ENCODE peak calls at places on chromosomes 2 and 18, in six cellular contexts. One of them, this sample, is unnamed.

GRCh38 chr2:171728989-171729951 is 42.0 kb downstream of the DYNC1I2 start:
- DNase-seq in H1: no peak
- DNase-seq in mesendoderm: no peak
- DNase-seq in mesenchymal stem cell: no peak
- DNase-seq in IMR-90: no peak
- DNase-seq in neuronal stem cell: no peak
- DNase-seq in this sample: no peak

GRCh38 chr2:100060875-100061274 is 81.5 kb downstream of the AFF3 start:
- DNase-seq in neuronal stem cell: no peak
- DNase-seq in mesenchymal stem cell: no peak
- DNase-seq in mesendoderm: no peak
- DNase-seq in IMR-90: no peak
- DNase-seq in H1: no peak
- DNase-seq in this sample: no peak

GRCh38 chr2:27622921-27623384 is 5.9 kb downstream of the CCDC121 start:
- DNase-seq in mesenchymal stem cell: peak; percentile 56
- DNase-seq in IMR-90: peak; percentile 84
- DNase-seq in neuronal stem cell: no peak
- DNase-seq in H1: no peak
- DNase-seq in mesendoderm: peak; percentile 76
- DNase-seq in this sample: no peak

GRCh38 chr2:164599954-164600589 is 21.2 kb downstream of the GRB14 start:
- DNase-seq in IMR-90: peak; percentile 50
- DNase-seq in neuronal stem cell: peak; percentile 51
- DNase-seq in mesendoderm: peak; percentile 90
- DNase-seq in mesenchymal stem cell: peak; percentile 74
- DNase-seq in H1: no peak
- DNase-seq in this sample: peak; percentile 46

GRCh38 chr2:147927053-147927588 is 82.3 kb downstream of the ACVR2A start:
- DNase-seq in mesendoderm: no peak
- DNase-seq in IMR-90: no peak
- DNase-seq in mesenchymal stem cell: no peak
- DNase-seq in neuronal stem cell: no peak
- DNase-seq in H1: no peak
- DNase-seq in this sample: no peak

GRCh38 chr18:13452851-13453524 is 234.4 kb downstream of the LDLRAD4 start:
- DNase-seq in mesendoderm: peak; percentile 66
- DNase-seq in IMR-90: no peak
- DNase-seq in H1: no peak
- DNase-seq in mesenchymal stem cell: no peak
- DNase-seq in neuronal stem cell: no peak
- DNase-seq in this sample: peak; percentile 38

GRCh38 chr2:214649440-214650205 is 159.9 kb downstream of the BARD1 start:
- DNase-seq in IMR-90: peak; percentile 69
- DNase-seq in mesendoderm: no peak
- DNase-seq in mesenchymal stem cell: peak; percentile 36
- DNase-seq in neuronal stem cell: no peak
- DNase-seq in H1: no peak
- DNase-seq in this sample: no peak

GRCh38 chr2:38462121-38462634 is 85.1 kb upstream of the ATL2 start:
- DNase-seq in neuronal stem cell: no peak
- DNase-seq in H1: no peak
- DNase-seq in mesendoderm: no peak
- DNase-seq in mesenchymal stem cell: peak; percentile 90
- DNase-seq in IMR-90: peak; percentile 94
- DNase-seq in this sample: no peak

GRCh38 chr2:101395545-101396351 is 8.4 kb upstream of the CREG2 start:
- DNase-seq in H1: no peak
- DNase-seq in mesenchymal stem cell: peak; percentile 28
- DNase-seq in IMR-90: peak; percentile 17
- DNase-seq in mesendoderm: no peak
- DNase-seq in neuronal stem cell: no peak
- DNase-seq in this sample: no peak

GRCh38 chr2:30078521-30078920 is 68.3 kb upstream of the YPEL5 start:
- DNase-seq in IMR-90: peak; percentile 5
- DNase-seq in neuronal stem cell: no peak
- DNase-seq in H1: no peak
- DNase-seq in mesenchymal stem cell: no peak
- DNase-seq in mesendoderm: peak; percentile 28
- DNase-seq in this sample: no peak

GRCh38 chr2:233706720-233707119 is 6.0 kb upstream of the UGT1A5 start:
- DNase-seq in mesenchymal stem cell: peak; percentile 4
- DNase-seq in mesendoderm: no peak
- DNase-seq in IMR-90: peak; percentile 55
- DNase-seq in H1: no peak
- DNase-seq in neuronal stem cell: no peak
- DNase-seq in this sample: no peak

GRCh38 chr2:21413082-21413481 is 289.3 kb downstream of the TDRD15 start:
- DNase-seq in mesenchymal stem cell: peak; percentile 89
- DNase-seq in IMR-90: peak; percentile 85
- DNase-seq in neuronal stem cell: no peak
- DNase-seq in H1: no peak
- DNase-seq in mesendoderm: no peak
- DNase-seq in this sample: no peak

GRCh38 chr18:75823376-75823950 is 396.0 kb upstream of the SMIM21 start:
- DNase-seq in IMR-90: no peak
- DNase-seq in mesendoderm: no peak
- DNase-seq in mesenchymal stem cell: no peak
- DNase-seq in H1: no peak
- DNase-seq in neuronal stem cell: no peak
- DNase-seq in this sample: no peak

GRCh38 chr2:120546077-120546864 is 189.4 kb upstream of the GLI2 start:
- DNase-seq in mesendoderm: peak; percentile 31
- DNase-seq in neuronal stem cell: no peak
- DNase-seq in H1: no peak
- DNase-seq in mesenchymal stem cell: peak; percentile 87
- DNase-seq in IMR-90: peak; percentile 99
- DNase-seq in this sample: no peak

GRCh38 chr18:49645196-49645595 is 83.3 kb downstream of the LIPG start:
- DNase-seq in neuronal stem cell: no peak
- DNase-seq in IMR-90: no peak
- DNase-seq in mesenchymal stem cell: no peak
- DNase-seq in mesendoderm: no peak
- DNase-seq in H1: no peak
- DNase-seq in this sample: no peak

GRCh38 chr18:74266161-74266560 is 25.6 kb downstream of the CYB5A start:
- DNase-seq in IMR-90: peak; percentile 67
- DNase-seq in mesendoderm: no peak
- DNase-seq in neuronal stem cell: no peak
- DNase-seq in H1: no peak
- DNase-seq in mesenchymal stem cell: peak; percentile 60
- DNase-seq in this sample: no peak

GRCh38 chr2:40470817-40471809 is 19.2 kb upstream of the SLC8A1 start:
- DNase-seq in mesendoderm: no peak
- DNase-seq in neuronal stem cell: no peak
- DNase-seq in IMR-90: no peak
- DNase-seq in mesenchymal stem cell: no peak
- DNase-seq in H1: no peak
- DNase-seq in this sample: no peak

GRCh38 chr2:86785456-86785855 is 5.3 kb downstream of the CD8A start:
- DNase-seq in mesendoderm: no peak
- DNase-seq in neuronal stem cell: no peak
- DNase-seq in mesenchymal stem cell: no peak
- DNase-seq in IMR-90: no peak
- DNase-seq in H1: no peak
- DNase-seq in this sample: no peak

GRCh38 chr2:62014102-62014501 is 108.6 kb downstream of the COMMD1 start:
- DNase-seq in mesenchymal stem cell: peak; percentile 59
- DNase-seq in IMR-90: peak; percentile 70
- DNase-seq in H1: no peak
- DNase-seq in neuronal stem cell: no peak
- DNase-seq in mesendoderm: peak; percentile 42
- DNase-seq in this sample: no peak

GRCh38 chr2:17107875-17108274 is 410.4 kb downstream of the RAD51AP2 start:
- DNase-seq in H1: no peak
- DNase-seq in mesenchymal stem cell: peak; percentile 25
- DNase-seq in mesendoderm: peak; percentile 18
- DNase-seq in IMR-90: no peak
- DNase-seq in neuronal stem cell: no peak
- DNase-seq in this sample: no peak

GRCh38 chr2:222523783-222524544 is 99.6 kb downstream of the SGPP2 start:
- DNase-seq in H1: no peak
- DNase-seq in IMR-90: no peak
- DNase-seq in mesenchymal stem cell: no peak
- DNase-seq in mesendoderm: no peak
- DNase-seq in neuronal stem cell: no peak
- DNase-seq in this sample: no peak

GRCh38 chr2:138428710-138429440 is 72.7 kb upstream of the SPOPL start:
- DNase-seq in IMR-90: no peak
- DNase-seq in mesenchymal stem cell: no peak
- DNase-seq in neuronal stem cell: no peak
- DNase-seq in H1: no peak
- DNase-seq in mesendoderm: peak; percentile 55
- DNase-seq in this sample: no peak

GRCh38 chr2:128317186-128317897 is 1.3 kb downstream of the HS6ST1 start:
- DNase-seq in mesenchymal stem cell: no peak
- DNase-seq in mesendoderm: peak; percentile 58
- DNase-seq in neuronal stem cell: no peak
- DNase-seq in H1: peak; percentile 36
- DNase-seq in IMR-90: no peak
- DNase-seq in this sample: peak; percentile 68

GRCh38 chr18:8984131-8984670 is 118.3 kb upstream of the NDUFV2 start:
- DNase-seq in mesendoderm: no peak
- DNase-seq in H1: no peak
- DNase-seq in IMR-90: no peak
- DNase-seq in mesenchymal stem cell: no peak
- DNase-seq in neuronal stem cell: no peak
- DNase-seq in this sample: no peak

DNA sequence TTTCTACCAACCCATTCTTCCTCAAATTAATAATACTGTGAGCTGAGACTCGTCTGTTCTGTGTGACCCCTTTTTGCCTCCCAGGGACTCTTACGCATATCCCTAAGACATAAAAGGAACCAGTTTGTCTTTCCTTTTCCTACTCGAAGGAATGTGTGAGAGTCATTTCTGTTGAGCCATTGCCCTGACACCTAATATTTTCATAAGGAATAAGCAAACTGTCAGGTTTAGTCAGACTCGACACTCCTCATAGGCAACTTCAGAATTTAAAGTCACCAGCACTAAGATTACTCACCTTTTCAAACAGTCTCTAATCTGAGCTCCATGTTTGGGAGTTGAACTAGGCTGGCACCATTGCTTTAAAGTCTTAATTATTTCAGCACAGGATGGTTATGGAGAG is 305.5 kb downstream of the IKZF2 start:
- DNase-seq in IMR-90: peak; percentile 89
- DNase-seq in mesenchymal stem cell: no peak
- DNase-seq in H1: no peak
- DNase-seq in mesendoderm: no peak
- DNase-seq in neuronal stem cell: no peak
- DNase-seq in this sample: no peak
- H3K9ac ChIP-seq in IMR-90: peak overlapping the region; percentile 46
- H3K9ac ChIP-seq in mesenchymal stem cell: peak overlapping the region; percentile 25
- H3K9ac ChIP-seq in H1: no peak overlapping the region
- H3K9ac ChIP-seq in mesendoderm: no peak overlapping the region
- H3K9ac ChIP-seq in neuronal stem cell: no peak overlapping the region
- H3K9ac ChIP-seq in this sample: no peak overlapping the region

DNA sequence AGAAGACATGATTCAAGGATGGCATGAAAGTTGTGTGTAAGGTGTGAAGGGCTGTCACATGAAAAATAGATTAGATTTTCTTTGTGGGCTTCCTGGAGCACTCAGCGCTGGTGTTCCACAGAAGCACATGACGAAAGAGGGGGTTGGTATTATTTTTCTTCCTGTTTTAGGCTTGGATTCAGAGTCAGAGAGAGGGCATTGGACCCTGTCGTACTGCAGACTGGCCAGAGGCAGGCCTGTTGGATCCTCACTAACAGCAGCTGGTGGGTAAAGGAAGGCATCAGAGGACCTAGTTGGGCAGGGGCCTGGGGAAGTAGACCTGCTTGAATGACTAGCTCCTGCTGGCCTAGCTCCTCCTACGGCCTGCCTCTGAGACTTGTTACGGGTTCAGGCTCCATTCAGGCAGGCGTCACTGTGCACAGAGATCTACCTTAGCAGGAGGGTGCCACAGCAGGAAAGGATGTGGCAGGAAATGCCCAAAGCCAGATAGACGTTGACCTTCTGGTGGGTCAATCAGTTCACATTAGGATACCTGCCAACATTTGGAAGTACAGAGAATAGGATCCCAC is 13.1 kb downstream of the CTLA4 start:
- DNase-seq in mesenchymal stem cell: no peak
- DNase-seq in neuronal stem cell: no peak
- DNase-seq in mesendoderm: no peak
- DNase-seq in IMR-90: no peak
- DNase-seq in H1: no peak
- DNase-seq in this sample: no peak
- H3K23ac ChIP-seq in mesenchymal stem cell: no peak overlapping the region
- H3K23ac ChIP-seq in neuronal stem cell: no peak overlapping the region
- H3K23ac ChIP-seq in mesendoderm: no peak overlapping the region
- H3K23ac ChIP-seq in IMR-90: no peak overlapping the region
- H3K23ac ChIP-seq in H1: no peak overlapping the region
- H3K23ac ChIP-seq in this sample: no peak overlapping the region

GRCh38 chr2:191347881-191348280 is 102.7 kb downstream of the MYO1B start:
- DNase-seq in neuronal stem cell: no peak
- DNase-seq in mesenchymal stem cell: peak; percentile 86
- DNase-seq in H1: no peak
- DNase-seq in mesendoderm: no peak
- DNase-seq in IMR-90: peak; percentile 84
- DNase-seq in this sample: no peak

GRCh38 chr2:191349990-191350389 is 104.8 kb downstream of the MYO1B start:
- DNase-seq in IMR-90: no peak
- DNase-seq in H1: no peak
- DNase-seq in neuronal stem cell: no peak
- DNase-seq in mesendoderm: no peak
- DNase-seq in mesenchymal stem cell: no peak
- DNase-seq in this sample: no peak

GRCh38 chr2:191345788-191346187 is 100.6 kb downstream of the MYO1B start:
- DNase-seq in IMR-90: peak; percentile 68
- DNase-seq in mesendoderm: no peak
- DNase-seq in neuronal stem cell: no peak
- DNase-seq in H1: no peak
- DNase-seq in mesenchymal stem cell: peak; percentile 59
- DNase-seq in this sample: no peak

GRCh38 chr2:191343796-191344338 is 98.7 kb downstream of the MYO1B start:
- DNase-seq in IMR-90: no peak
- DNase-seq in mesendoderm: no peak
- DNase-seq in H1: no peak
- DNase-seq in mesenchymal stem cell: no peak
- DNase-seq in neuronal stem cell: no peak
- DNase-seq in this sample: no peak

DNA sequence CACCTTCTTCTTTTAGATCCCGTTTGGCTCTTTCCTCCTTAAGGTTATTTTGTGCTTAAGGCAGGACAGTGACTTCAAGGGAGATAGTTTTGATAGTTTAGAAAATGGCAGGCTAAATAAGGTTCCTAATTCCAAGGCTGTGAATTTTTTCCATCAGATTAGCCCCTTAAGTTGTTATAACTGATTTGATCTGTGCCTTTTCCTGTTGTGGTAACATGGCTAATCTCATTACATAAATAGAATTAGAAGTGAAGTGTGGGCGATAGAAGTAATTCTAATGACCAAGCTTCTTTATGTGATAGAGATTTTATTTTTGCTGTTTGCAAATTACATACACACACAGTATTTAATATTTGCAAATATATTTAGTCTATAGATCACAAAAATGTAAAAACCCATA is 102.0 kb downstream of the MYO1B start:
- DNase-seq in IMR-90: no peak
- DNase-seq in neuronal stem cell: no peak
- DNase-seq in H1: no peak
- DNase-seq in mesendoderm: no peak
- DNase-seq in mesenchymal stem cell: no peak
- DNase-seq in this sample: no peak
- H2BK15ac ChIP-seq in IMR-90: peak overlapping the region; percentile 83
- H2BK15ac ChIP-seq in neuronal stem cell: no peak overlapping the region
- H2BK15ac ChIP-seq in H1: no peak overlapping the region
- H2BK15ac ChIP-seq in mesendoderm: no peak overlapping the region
- H2BK15ac ChIP-seq in mesenchymal stem cell: no peak overlapping the region
- H2BK15ac ChIP-seq in this sample: no peak overlapping the region

GRCh38 chr2:241009601-241010530 is 11.4 kb downstream of the SNED1 start:
- DNase-seq in H1: no peak
- DNase-seq in mesendoderm: peak; percentile 92
- DNase-seq in IMR-90: peak; percentile 50
- DNase-seq in neuronal stem cell: no peak
- DNase-seq in mesenchymal stem cell: peak; percentile 53
- DNase-seq in this sample: peak; percentile 76
- H3K9ac ChIP-seq in H1: peak overlapping the region; percentile 13
- H3K9ac ChIP-seq in mesendoderm: peak overlapping the region; percentile 55
- H3K9ac ChIP-seq in IMR-90: peak overlapping the region; percentile 30
- H3K9ac ChIP-seq in neuronal stem cell: no peak overlapping the region
- H3K9ac ChIP-seq in mesenchymal stem cell: peak overlapping the region; percentile 67
- H3K9ac ChIP-seq in this sample: no peak overlapping the region

This sample was measured in H9.